ENCODE peak calls at places on chromosomes 1 and 21, in eight cellular contexts. One of them, this sample, is unnamed.
A peak's percentile ranks its signal among the peaks of the same experiment; 100 is the strongest.

GRCh38 chr1:109024651-109025050 is 17.3 kb downstream of the WDR47 start:
- DNase-seq in SK-N-SH: no peak
- DNase-seq in K562: no peak
- DNase-seq in HepG2: no peak
- DNase-seq in A549: no peak
- DNase-seq in HCT116: no peak
- DNase-seq in GM12878: no peak
- DNase-seq in GM23338: no peak
- DNase-seq in this sample: no peak

GRCh38 chr1:188689542-188689941 is 1788.1 kb downstream of the BRINP3 start:
- DNase-seq in HepG2: no peak
- DNase-seq in GM23338: peak; percentile 30
- DNase-seq in K562: no peak
- DNase-seq in HCT116: peak; percentile 51
- DNase-seq in A549: peak; percentile 40
- DNase-seq in GM12878: no peak
- DNase-seq in SK-N-SH: no peak
- DNase-seq in this sample: no peak

GRCh38 chr1:13864760-13865159 is 164.8 kb downstream of the PRDM2 start:
- DNase-seq in SK-N-SH: no peak
- DNase-seq in A549: no peak
- DNase-seq in HepG2: no peak
- DNase-seq in K562: no peak
- DNase-seq in GM23338: no peak
- DNase-seq in GM12878: no peak
- DNase-seq in HCT116: no peak
- DNase-seq in this sample: no peak

GRCh38 chr1:112436384-112437156 is 40.6 kb downstream of the CTTNBP2NL start:
- DNase-seq in A549: no peak
- DNase-seq in HCT116: no peak
- DNase-seq in HepG2: no peak
- DNase-seq in K562: no peak
- DNase-seq in GM12878: no peak
- DNase-seq in SK-N-SH: no peak
- DNase-seq in GM23338: no peak
- DNase-seq in this sample: no peak

GRCh38 chr21:33265664-33266049 is 510 bp upstream of the IL10RB start:
- DNase-seq in SK-N-SH: no peak
- DNase-seq in K562: no peak
- DNase-seq in A549: no peak
- DNase-seq in HCT116: no peak
- DNase-seq in HepG2: no peak
- DNase-seq in GM12878: peak; percentile 68
- DNase-seq in GM23338: peak; percentile 65
- DNase-seq in this sample: no peak

GRCh38 chr1:95829581-95829980 is 595.6 kb downstream of the RWDD3 start:
- DNase-seq in HepG2: no peak
- DNase-seq in A549: no peak
- DNase-seq in K562: no peak
- DNase-seq in HCT116: no peak
- DNase-seq in GM12878: no peak
- DNase-seq in SK-N-SH: no peak
- DNase-seq in GM23338: no peak
- DNase-seq in this sample: no peak

GRCh38 chr1:28718601-28719331 is 18.0 kb upstream of the YTHDF2 start:
- DNase-seq in SK-N-SH: no peak
- DNase-seq in HCT116: no peak
- DNase-seq in GM23338: no peak
- DNase-seq in K562: peak; percentile 63
- DNase-seq in HepG2: no peak
- DNase-seq in GM12878: no peak
- DNase-seq in A549: peak; percentile 38
- DNase-seq in this sample: no peak

GRCh38 chr1:39681294-39681693 is 9.4 kb upstream of the NT5C1A start:
- DNase-seq in HepG2: no peak
- DNase-seq in SK-N-SH: no peak
- DNase-seq in GM12878: no peak
- DNase-seq in GM23338: no peak
- DNase-seq in A549: no peak
- DNase-seq in K562: no peak
- DNase-seq in HCT116: no peak
- DNase-seq in this sample: no peak

GRCh38 chr1:42922687-42923366 is 35.8 kb downstream of the SLC2A1 start:
- DNase-seq in SK-N-SH: peak; percentile 78
- DNase-seq in A549: peak; percentile 83
- DNase-seq in K562: peak; percentile 80
- DNase-seq in HCT116: peak; percentile 76
- DNase-seq in HepG2: peak; percentile 77
- DNase-seq in GM23338: peak; percentile 94
- DNase-seq in GM12878: peak; percentile 69
- DNase-seq in this sample: no peak

GRCh38 chr1:27007909-27008582 is 4.6 kb downstream of the TENT5B start:
- DNase-seq in GM12878: no peak
- DNase-seq in A549: peak; percentile 53
- DNase-seq in HepG2: no peak
- DNase-seq in K562: no peak
- DNase-seq in SK-N-SH: no peak
- DNase-seq in HCT116: no peak
- DNase-seq in GM23338: peak; percentile 87
- DNase-seq in this sample: no peak

GRCh38 chr1:46580140-46580903 is 23.7 kb downstream of the MKNK1 start:
- DNase-seq in K562: peak; percentile 27
- DNase-seq in GM12878: no peak
- DNase-seq in A549: no peak
- DNase-seq in HepG2: peak; percentile 5
- DNase-seq in SK-N-SH: no peak
- DNase-seq in GM23338: no peak
- DNase-seq in HCT116: no peak
- DNase-seq in this sample: no peak

DNA sequence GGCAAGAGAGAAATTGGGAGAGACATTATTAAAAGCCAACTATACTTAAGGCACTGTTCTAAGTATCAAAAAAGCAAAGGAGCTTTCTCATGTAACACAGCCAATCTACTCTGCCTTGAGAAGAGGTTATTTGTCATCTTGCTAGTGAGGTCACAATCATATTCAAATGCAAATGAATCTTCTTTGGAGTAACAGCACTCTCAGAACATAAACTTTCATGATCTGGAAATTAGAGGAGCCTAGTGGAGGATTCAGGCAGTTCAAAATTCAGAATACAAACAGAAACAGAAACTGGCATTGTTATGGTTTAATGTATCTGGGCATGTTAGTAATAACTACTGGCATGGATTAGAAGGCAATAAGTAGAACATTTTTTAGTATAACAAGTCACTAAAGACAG is 57.4 kb downstream of the ARID4B start:
- DNase-seq in GM23338: peak; percentile 67
- DNase-seq in HCT116: no peak
- DNase-seq in A549: no peak
- DNase-seq in HepG2: no peak
- DNase-seq in K562: no peak
- DNase-seq in GM12878: no peak
- DNase-seq in SK-N-SH: no peak
- DNase-seq in this sample: no peak
- TF ChIP-seq CTCF in GM23338: no peak
- TF ChIP-seq CTCF in HCT116: no peak
- TF ChIP-seq CTCF in A549: no peak
- TF ChIP-seq CTCF in HepG2: no peak
- TF ChIP-seq CTCF in K562: no peak
- TF ChIP-seq CTCF in GM12878: no peak
- TF ChIP-seq CTCF in SK-N-SH: peak; percentile 17
- TF ChIP-seq CTCF in this sample: no peak

GRCh38 chr1:160951443-160952128 is 3.0 kb downstream of the ITLN2 start:
- DNase-seq in SK-N-SH: peak; percentile 46
- DNase-seq in K562: peak; percentile 64
- DNase-seq in A549: peak; percentile 70
- DNase-seq in GM23338: peak; percentile 85
- DNase-seq in GM12878: peak; percentile 40
- DNase-seq in HCT116: peak; percentile 27
- DNase-seq in HepG2: peak; percentile 35
- DNase-seq in this sample: peak; percentile 36
- H3K4me1 ChIP-seq in SK-N-SH: no peaks in the 10 kb centered on the region
- H3K4me1 ChIP-seq in K562: no peaks in the 10 kb centered on the region
- H3K4me1 ChIP-seq in A549: peaks cover 50% of the 10 kb centered on the region
- H3K4me1 ChIP-seq in GM23338: peaks cover 7% of the 10 kb centered on the region
- H3K4me1 ChIP-seq in GM12878: no peaks in the 10 kb centered on the region
- H3K4me1 ChIP-seq in HCT116: peaks cover 8% of the 10 kb centered on the region
- H3K4me1 ChIP-seq in HepG2: peaks cover 28% of the 10 kb centered on the region
- H3K4me1 ChIP-seq in this sample: no peaks in the 10 kb centered on the region

GRCh38 chr1:97832490-97832889 is 88.3 kb downstream of the DPYD start:
- DNase-seq in SK-N-SH: no peak
- DNase-seq in HCT116: no peak
- DNase-seq in GM12878: no peak
- DNase-seq in A549: no peak
- DNase-seq in K562: no peak
- DNase-seq in HepG2: no peak
- DNase-seq in GM23338: no peak
- DNase-seq in this sample: no peak

DNA sequence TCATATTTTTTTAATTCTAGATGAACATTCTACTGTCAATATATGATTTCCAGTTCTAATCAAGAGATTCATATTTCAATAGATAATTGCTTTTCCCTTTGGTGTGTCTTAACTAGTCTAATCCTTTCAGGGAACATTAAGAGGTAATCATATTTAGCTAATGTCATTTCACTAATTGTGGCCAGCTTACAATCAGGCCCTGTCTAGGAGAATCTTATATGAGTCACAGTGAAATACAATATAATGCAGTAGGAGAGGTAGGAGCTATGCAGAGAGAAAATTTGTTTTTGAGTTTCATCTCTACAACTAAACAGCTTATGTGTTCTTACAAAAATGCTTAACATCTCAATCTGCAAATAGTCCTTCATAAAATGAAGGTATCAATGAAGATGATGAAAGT is 85.9 kb downstream of the DPYD start:
- DNase-seq in HepG2: no peak
- DNase-seq in K562: no peak
- DNase-seq in A549: no peak
- DNase-seq in SK-N-SH: no peak
- DNase-seq in GM12878: no peak
- DNase-seq in HCT116: no peak
- DNase-seq in GM23338: no peak
- DNase-seq in this sample: no peak
- TF ChIP-seq REST in HepG2: no peak
- TF ChIP-seq REST in K562: no peak
- TF ChIP-seq REST in A549: no peak
- TF ChIP-seq REST in SK-N-SH: no peak
- TF ChIP-seq REST in GM12878: no peak
- TF ChIP-seq REST in HCT116: no peak
- TF ChIP-seq REST in GM23338: no peak
- TF ChIP-seq REST in this sample: no peak

GRCh38 chr1:98555814-98556213 is 105.7 kb upstream of the SNX7 start:
- DNase-seq in HepG2: no peak
- DNase-seq in GM23338: no peak
- DNase-seq in K562: no peak
- DNase-seq in A549: no peak
- DNase-seq in HCT116: no peak
- DNase-seq in GM12878: no peak
- DNase-seq in SK-N-SH: no peak
- DNase-seq in this sample: no peak

GRCh38 chr1:98557808-98558390 is 103.6 kb upstream of the SNX7 start:
- DNase-seq in HepG2: no peak
- DNase-seq in GM12878: no peak
- DNase-seq in SK-N-SH: no peak
- DNase-seq in GM23338: peak; percentile 12
- DNase-seq in HCT116: no peak
- DNase-seq in A549: no peak
- DNase-seq in K562: no peak
- DNase-seq in this sample: no peak

DNA sequence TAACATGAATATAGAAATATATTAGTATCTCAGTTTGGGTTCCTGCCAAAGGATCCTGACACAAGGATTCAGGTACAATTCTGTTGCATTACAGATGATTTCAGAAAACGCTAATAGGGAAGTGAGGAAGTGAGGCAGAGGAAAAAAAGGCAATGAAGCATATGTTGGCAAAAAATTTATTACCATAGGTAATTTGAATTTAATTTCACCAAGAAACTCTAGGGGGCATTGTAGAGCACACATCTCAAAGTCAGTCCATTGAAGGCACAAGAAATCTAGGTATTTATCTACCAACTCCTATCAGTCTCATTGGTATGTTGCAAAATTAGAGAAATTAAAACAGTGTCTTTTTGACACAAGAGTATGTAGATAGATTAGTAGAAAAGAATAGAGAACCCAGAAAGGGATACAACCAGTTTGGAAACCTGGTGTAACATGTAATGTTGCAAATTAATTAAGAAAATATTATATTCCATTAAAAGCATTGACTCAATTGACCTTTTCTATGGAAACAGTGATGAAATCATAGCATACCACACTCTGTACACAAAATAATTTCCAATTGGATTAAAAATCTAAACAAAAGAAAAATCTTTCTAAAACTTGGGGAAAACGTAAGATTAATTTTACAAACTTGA is 104.9 kb upstream of the SNX7 start:
- DNase-seq in GM23338: peak; percentile 64
- DNase-seq in A549: peak; percentile 24
- DNase-seq in SK-N-SH: no peak
- DNase-seq in HCT116: peak; percentile 37
- DNase-seq in HepG2: peak; percentile 30
- DNase-seq in K562: peak; percentile 16
- DNase-seq in GM12878: no peak
- DNase-seq in this sample: peak; percentile 2
- TF ChIP-seq CTCF in GM23338: peak; percentile 63
- TF ChIP-seq CTCF in A549: no peak
- TF ChIP-seq CTCF in SK-N-SH: peak; percentile 62
- TF ChIP-seq CTCF in HCT116: peak; percentile 14
- TF ChIP-seq CTCF in HepG2: peak; percentile 36
- TF ChIP-seq CTCF in K562: no peak
- TF ChIP-seq CTCF in GM12878: peak; percentile 28
- TF ChIP-seq CTCF in this sample: peak; percentile 57

DNA sequence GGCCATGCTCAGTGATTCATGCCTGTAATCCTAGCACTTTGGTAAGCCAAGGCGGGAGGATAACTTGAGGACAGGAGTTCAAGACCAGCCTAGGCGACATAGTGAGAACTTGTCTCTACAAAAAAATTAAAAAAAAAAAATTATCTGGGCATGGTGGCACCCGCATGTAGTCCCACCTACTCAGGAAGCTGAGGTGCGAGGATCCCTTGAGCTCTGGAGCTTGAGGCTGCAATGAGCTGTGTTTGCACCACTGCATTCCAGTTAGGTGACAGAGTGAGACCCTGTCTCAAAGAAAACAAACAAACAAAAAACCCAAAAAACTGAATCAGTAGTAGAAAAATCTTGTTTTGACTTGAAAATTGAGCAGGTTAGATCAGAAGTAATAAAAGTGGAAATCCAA is 67.1 kb upstream of the IPO9 start:
- DNase-seq in SK-N-SH: no peak
- DNase-seq in A549: no peak
- DNase-seq in K562: no peak
- DNase-seq in HCT116: no peak
- DNase-seq in GM12878: no peak
- DNase-seq in GM23338: no peak
- DNase-seq in HepG2: no peak
- DNase-seq in this sample: no peak
- H3K4me1 ChIP-seq in SK-N-SH: peaks cover 24% of the 10 kb centered on the region
- H3K4me1 ChIP-seq in A549: peaks cover 21% of the 10 kb centered on the region
- H3K4me1 ChIP-seq in K562: no peaks in the 10 kb centered on the region
- H3K4me1 ChIP-seq in HCT116: peaks cover 12% of the 10 kb centered on the region
- H3K4me1 ChIP-seq in GM12878: peaks cover 9% of the 10 kb centered on the region
- H3K4me1 ChIP-seq in GM23338: peaks cover 16% of the 10 kb centered on the region
- H3K4me1 ChIP-seq in HepG2: no peaks in the 10 kb centered on the region
- H3K4me1 ChIP-seq in this sample: peaks cover 3% of the 10 kb centered on the region

This sample was measured in Panc1.